ENCODE peak calls at places on chromosome 1, in six cellular contexts. K is GM12892; D is stimulated activated CD4-positive, alpha-beta T cell treated with anti-CD3 and anti-CD28 coated beads, Interleukin-12 subunit alpha, Interleukin-12 subunit beta, amount 100 ng/mL, for 48 hours; T is activated CD8-positive, alpha-beta memory T cell treated with anti-CD3 and anti-CD28 coated beads, Interleukin-2, amount 50 U/mL, for 48 hours; O is NCI-H146; Q is adipocyte. Z is an unnamed sample.

GRCh38 chr1:3012511-3013291 is 8.6 kb upstream of the ACTRT2 start:
- DNase-seq in K (no peak), D (peak), T (peak), O (no peak), Q (peak), Z (no peak)

GRCh38 chr1:167441222-167441621 is 77.1 kb downstream of the CD247 start:
- DNase-seq in K (no peak), D (no peak), T (peak), O (no peak), Q (no peak), Z (no peak)

GRCh38 chr1:172971241-172971640 is 79.5 kb downstream of the TNFSF18 start:
- DNase-seq in K (no peak), D (no peak), T (no peak), O (no peak), Q (no peak), Z (no peak)

GRCh38 chr1:217525773-217526490 is 105.0 kb downstream of the GPATCH2 start:
- DNase-seq in K (no peak), D (no peak), T (no peak), O (no peak), Q (peak), Z (no peak)

GRCh38 chr1:17348593-17349234 is 23.3 kb upstream of the PADI6 start:
- DNase-seq in K (peak), D (no peak), T (no peak), O (no peak), Q (no peak), Z (no peak)

GRCh38 chr1:200247513-200247912 is 162.3 kb downstream of the ZNF281 start:
- DNase-seq in K (no peak), D (no peak), T (no peak), O (no peak), Q (no peak), Z (no peak)

GRCh38 chr1:100249155-100249536 is 488 bp downstream of the DBT start:
- DNase-seq in K (no peak), D (no peak), T (no peak), O (no peak), Q (no peak), Z (no peak)

GRCh38 chr1:207959141-207959825 is 48.4 kb upstream of the CD34 start:
- DNase-seq in K (peak), D (no peak), T (peak), O (no peak), Q (peak), Z (no peak)

GRCh38 chr1:32071758-32072621 is 749 bp upstream of the TMEM39B start:
- DNase-seq in K (no peak), D (peak), T (no peak), O (no peak), Q (peak), Z (peak)

GRCh38 chr1:12078938-12079861 is 16.1 kb downstream of the TNFRSF8 start:
- DNase-seq in K (peak), D (peak), T (peak), O (peak), Q (peak), Z (no peak)

GRCh38 chr1:196467230-196467629 is 141.0 kb downstream of the KCNT2 start:
- DNase-seq in K (no peak), D (no peak), T (no peak), O (no peak), Q (no peak), Z (no peak)

GRCh38 chr1:226692067-226692792 is 46.9 kb downstream of the ITPKB start:
- DNase-seq in K (no peak), D (no peak), T (no peak), O (no peak), Q (no peak), Z (no peak)

GRCh38 chr1:155052412-155053400 is 1.6 kb downstream of the ADAM15 start:
- DNase-seq in K (no peak), D (no peak), T (peak), O (peak), Q (no peak), Z (no peak)

GRCh38 chr1:67469431-67469830 is 39.2 kb upstream of the SERBP1 start:
- DNase-seq in K (no peak), D (no peak), T (no peak), O (no peak), Q (peak), Z (no peak)

GRCh38 chr1:41494351-41495170 is 10.1 kb upstream of the EDN2 start:
- DNase-seq in K (no peak), D (no peak), T (no peak), O (no peak), Q (no peak), Z (no peak)

GRCh38 chr1:38135621-38136414 is 89.2 kb upstream of the POU3F1 start:
- DNase-seq in K (no peak), D (no peak), T (no peak), O (no peak), Q (no peak), Z (no peak)

GRCh38 chr1:23403735-23404486 is 20.6 kb downstream of the TCEA3 start:
- DNase-seq in K (peak), D (peak), T (peak), O (peak), Q (peak), Z (peak)

GRCh38 chr1:3907031-3907534 is 7.0 kb upstream of the C1orf174 start:
- DNase-seq in K (no peak), D (no peak), T (no peak), O (no peak), Q (no peak), Z (no peak)

GRCh38 chr1:210252621-210253041 is 20.0 kb downstream of the SERTAD4 start:
- DNase-seq in K (no peak), D (no peak), T (no peak), O (peak), Q (no peak), Z (no peak)

GRCh38 chr1:208237241-208237640 is 6.9 kb downstream of the PLXNA2 start:
- DNase-seq in K (no peak), D (no peak), T (no peak), O (no peak), Q (no peak), Z (no peak)

GRCh38 chr1:233082778-233083550 is 132.6 kb downstream of the NTPCR start:
- DNase-seq in K (no peak), D (no peak), T (no peak), O (peak), Q (no peak), Z (no peak)

GRCh38 chr1:183423541-183423940 is 5.4 kb upstream of the NMNAT2 start:
- DNase-seq in K (no peak), D (no peak), T (no peak), O (no peak), Q (no peak), Z (no peak)

GRCh38 chr1:245079021-245079609 is 75.7 kb upstream of the KIF26B start:
- DNase-seq in K (no peak), D (no peak), T (no peak), O (peak), Q (peak), Z (no peak)

GRCh38 chr1:237873487-237873927 is 17.2 kb downstream of the ZP4 start:
- DNase-seq in K (no peak), D (no peak), T (no peak), O (no peak), Q (peak), Z (peak)

GRCh38 chr1:21927531-21928237 is 9.4 kb downstream of the HSPG2 start:
- DNase-seq in K (no peak), D (no peak), T (no peak), O (no peak), Q (no peak), Z (no peak)

GRCh38 chr1:67500413-67500959 is 70.3 kb upstream of the SERBP1 start:
- DNase-seq in K (peak), D (peak), T (peak), O (peak), Q (peak), Z (peak)

GRCh38 chr1:198701766-198702539 is 63.1 kb downstream of the PTPRC start:
- DNase-seq in K (no peak), D (no peak), T (no peak), O (peak), Q (no peak), Z (no peak)

GRCh38 chr1:110916669-110917306 is 43.8 kb downstream of the CD53 start:
- DNase-seq in K (peak), D (no peak), T (no peak), O (no peak), Q (peak), Z (no peak)

GRCh38 chr1:72643142-72643541 is 360.8 kb upstream of the NEGR1 start:
- DNase-seq in K (no peak), D (no peak), T (no peak), O (no peak), Q (no peak), Z (no peak)

GRCh38 chr1:34983700-34984355 is 1.3 kb downstream of the TMEM35B start:
- DNase-seq in K (no peak), D (no peak), T (no peak), O (no peak), Q (no peak), Z (no peak)

GRCh38 chr1:21919520-21919919 is 17.6 kb downstream of the HSPG2 start:
- DNase-seq in K (no peak), D (no peak), T (no peak), O (no peak), Q (peak), Z (no peak)

GRCh38 chr1:53274026-53274425 is 35.7 kb upstream of the MAGOH start:
- DNase-seq in K (no peak), D (no peak), T (no peak), O (no peak), Q (no peak), Z (no peak)

GRCh38 chr1:232718928-232719927 is 86.0 kb upstream of the MAP10 start:
- DNase-seq in K (no peak), D (no peak), T (no peak), O (peak), Q (no peak), Z (no peak)

GRCh38 chr1:109438798-109439297 is 12.6 kb upstream of the PSMA5 start:
- DNase-seq in K (no peak), D (no peak), T (no peak), O (no peak), Q (peak), Z (peak)

GRCh38 chr1:108016451-108016920 is 51.5 kb upstream of the VAV3 start:
- DNase-seq in K (no peak), D (no peak), T (no peak), O (no peak), Q (peak), Z (peak)

Z was measured in AG09309.